ENCODE peak calls at places on chromosomes 13 and 19, in nine cellular contexts. F is activated B cell treated with CpG ODN at 0.5 μM for 24 hours, O is progenitor cell of endocrine pancreas, Y is body of pancreas, R is kidney epithelial cell, L is type B pancreatic cell, S is lung, P is vagina, Z is nephron progenitor cell. U is an unnamed sample.
A peak's percentile ranks its signal among the peaks of the same experiment; 100 is the strongest.

GRCh38 chr19:33407716-33408115 is 34.2 kb downstream of the CEBPG start:
- DNase-seq in F (no peak), O (no peak), Y (no peak), R (no peak), L (no peak), S (no peak), P (no peak), Z (no peak), U (peak; percentile 39)

GRCh38 chr19:45881909-45882528 is 3.9 kb downstream of the IRF2BP1 start:
- DNase-seq in F (no peak), O (peak; percentile 53), Y (peak; percentile 90), R (no peak), L (no peak), S (no peak), P (no peak), Z (no peak), U (peak; percentile 76)

GRCh38 chr13:59880468-59880867 is 283.3 kb downstream of the DIAPH3 start:
- DNase-seq in F (no peak), O (no peak), Y (no peak), R (no peak), L (no peak), S (no peak), P (no peak), Z (no peak), U (no peak)

GRCh38 chr13:43580280-43580679 is 206.5 kb downstream of the ENOX1 start:
- DNase-seq in F (no peak), O (no peak), Y (no peak), R (no peak), L (no peak), S (no peak), P (no peak), Z (no peak), U (no peak)

GRCh38 chr13:75934889-75935288 is 298.8 kb downstream of the LMO7 start:
- DNase-seq in F (no peak), O (no peak), Y (no peak), R (no peak), L (no peak), S (no peak), P (no peak), Z (no peak), U (no peak)

GRCh38 chr13:76861859-76862258 is 24.3 kb downstream of the KCTD12 start:
- DNase-seq in F (no peak), O (no peak), Y (no peak), R (no peak), L (no peak), S (no peak), P (no peak), Z (no peak), U (no peak)

GRCh38 chr19:11169896-11170678 is 14.5 kb upstream of the SPC24 start:
- DNase-seq in F (no peak), O (no peak), Y (no peak), R (no peak), L (no peak), S (no peak), P (no peak), Z (no peak), U (no peak)

GRCh38 chr19:46413262-46414031 is at the start of gene CCDC8:
- DNase-seq in F (no peak), O (peak; percentile 85), Y (peak; percentile 96), R (peak; percentile 82), L (peak; percentile 89), S (peak; percentile 77), P (no peak), Z (peak; percentile 91), U (peak; percentile 51)

GRCh38 chr13:107743983-107744382 is 471.4 kb downstream of the LIG4 start:
- DNase-seq in F (no peak), O (no peak), Y (no peak), R (no peak), L (no peak), S (no peak), P (no peak), Z (no peak), U (no peak)

GRCh38 chr13:26601669-26602068 is 44.2 kb downstream of the WASF3 start:
- DNase-seq in F (no peak), O (no peak), Y (no peak), R (no peak), L (no peak), S (no peak), P (no peak), Z (no peak), U (no peak)

GRCh38 chr13:76758257-76758656 is 127.9 kb downstream of the KCTD12 start:
- DNase-seq in F (no peak), O (no peak), Y (no peak), R (no peak), L (no peak), S (no peak), P (no peak), Z (no peak), U (no peak)

GRCh38 chr19:44925114-44925891 is 10.9 kb downstream of the APOC1 start:
- DNase-seq in F (no peak), O (no peak), Y (peak; percentile 83), R (no peak), L (no peak), S (peak; percentile 59), P (no peak), Z (no peak), U (peak; percentile 70)

GRCh38 chr19:45468159-45468651 is 409 bp downstream of the FOSB start:
- DNase-seq in F (peak; percentile 62), O (no peak), Y (peak; percentile 45), R (no peak), L (no peak), S (peak; percentile 45), P (no peak), Z (peak; percentile 49), U (peak; percentile 62)

GRCh38 chr19:24062222-24062621 is 24.8 kb upstream of the ZNF254 start:
- DNase-seq in F (no peak), O (no peak), Y (no peak), R (no peak), L (no peak), S (no peak), P (no peak), Z (no peak), U (no peak)

GRCh38 chr19:44580366-44580895 is 32.9 kb upstream of the IGSF23 start:
- DNase-seq in F (no peak), O (no peak), Y (no peak), R (no peak), L (no peak), S (no peak), P (no peak), Z (no peak), U (peak; percentile 68)

GRCh38 chr13:73034901-73035300 is 23.9 kb upstream of the KLF5 start:
- DNase-seq in F (no peak), O (no peak), Y (no peak), R (no peak), L (no peak), S (no peak), P (no peak), Z (no peak), U (no peak)

GRCh38 chr19:38070573-38070972 is 153.4 kb downstream of the DPF1 start:
- DNase-seq in F (no peak), O (no peak), Y (no peak), R (peak; percentile 48), L (no peak), S (no peak), P (no peak), Z (no peak), U (no peak)

GRCh38 chr19:33234736-33235135 is 9.1 kb upstream of the SLC7A10 start:
- DNase-seq in F (no peak), O (no peak), Y (no peak), R (no peak), L (no peak), S (no peak), P (no peak), Z (no peak), U (peak; percentile 15)

GRCh38 chr13:103976371-103976770 is 910.2 kb upstream of the SLC10A2 start:
- DNase-seq in F (no peak), O (no peak), Y (no peak), R (peak; percentile 19), L (no peak), S (no peak), P (no peak), Z (no peak), U (no peak)

GRCh38 chr19:33350538-33351309 is 22.8 kb upstream of the CEBPG start:
- DNase-seq in F (no peak), O (no peak), Y (peak; percentile 28), R (no peak), L (no peak), S (no peak), P (no peak), Z (no peak), U (no peak)

GRCh38 chr13:26831336-26831908 is 70.8 kb upstream of the GPR12 start:
- DNase-seq in F (no peak), O (no peak), Y (no peak), R (no peak), L (no peak), S (no peak), P (no peak), Z (no peak), U (no peak)

GRCh38 chr19:39825531-39826076 is 8.4 kb downstream of the DYRK1B start:
- DNase-seq in F (no peak), O (no peak), Y (no peak), R (no peak), L (no peak), S (no peak), P (no peak), Z (no peak), U (peak; percentile 61)

GRCh38 chr13:23679214-23679613 is 109.0 kb downstream of the TNFRSF19 start:
- DNase-seq in F (no peak), O (no peak), Y (peak; percentile 33), R (peak; percentile 85), L (no peak), S (no peak), P (no peak), Z (no peak), U (no peak)

GRCh38 chr13:21670006-21670882 is 629 bp upstream of the FGF9 start:
- DNase-seq in F (peak; percentile 60), O (peak; percentile 63), Y (peak; percentile 49), R (no peak), L (peak; percentile 80), S (no peak), P (no peak), Z (peak; percentile 83), U (peak; percentile 78)
- TF ChIP-seq CTCF in F (no peak), O (peak; percentile 46), Y (no peak), R (peak; percentile 46), L (peak; percentile 9), S (peak; percentile 10), P (no peak), Z (no peak), U (no peak)

GRCh38 chr19:4256563-4256962 is 9.7 kb downstream of the YJU2 start:
- DNase-seq in F (no peak), O (no peak), Y (no peak), R (no peak), L (no peak), S (no peak), P (no peak), Z (no peak), U (no peak)
- TF ChIP-seq CTCF in F (no peak), O (no peak), Y (no peak), R (peak; percentile 16), L (no peak), S (no peak), P (no peak), Z (no peak), U (no peak)

GRCh38 chr13:99433543-99434075 is 67.7 kb upstream of the TM9SF2 start:
- DNase-seq in F (no peak), O (no peak), Y (no peak), R (no peak), L (no peak), S (no peak), P (no peak), Z (no peak), U (no peak)
- TF ChIP-seq CTCF in F (no peak), O (no peak), Y (no peak), R (no peak), L (no peak), S (no peak), P (no peak), Z (no peak), U (no peak)

GRCh38 chr13:113002206-113002821 is 33.3 kb downstream of the MCF2L start:
- DNase-seq in F (no peak), O (no peak), Y (no peak), R (no peak), L (no peak), S (no peak), P (no peak), Z (peak; percentile 59), U (peak; percentile 53)
- TF ChIP-seq CTCF in F (no peak), O (peak; percentile 51), Y (no peak), R (peak; percentile 68), L (peak; percentile 68), S (no peak), P (no peak), Z (peak; percentile 47), U (peak; percentile 8)

U was measured in mucosa of descending colon.